ENCODE peak calls at places on chromosomes 7 and 10, in six cellular contexts. T, E, W, J, Z and H are unnamed samples.

GRCh38 chr10:56547163-56547562 is 186.1 kb upstream of the ZWINT start:
- DNase-seq in T (no peak), E (no peak), W (no peak), J (no peak), Z (no peak), H (no peak)

GRCh38 chr10:24254180-24254579 is 45.2 kb downstream of the KIAA1217 start:
- DNase-seq in T (no peak), E (no peak), W (no peak), J (peak; percentile 13), Z (no peak), H (no peak)

GRCh38 chr10:72088879-72089585 is 681 bp upstream of the SPOCK2 start:
- DNase-seq in T (no peak), E (no peak), W (no peak), J (no peak), Z (peak; percentile 37), H (no peak)

GRCh38 chr7:17311952-17312351 is 13.5 kb downstream of the AHR start:
- DNase-seq in T (no peak), E (no peak), W (no peak), J (no peak), Z (no peak), H (no peak)

GRCh38 chr7:106017657-106018056 is 54.6 kb downstream of the CDHR3 start:
- DNase-seq in T (no peak), E (no peak), W (no peak), J (no peak), Z (no peak), H (no peak)

GRCh38 chr7:47739901-47740300 is 158.0 kb upstream of the TNS3 start:
- DNase-seq in T (no peak), E (no peak), W (no peak), J (no peak), Z (no peak), H (no peak)

GRCh38 chr7:137501561-137501960 is 158.0 kb upstream of the PTN start:
- DNase-seq in T (no peak), E (no peak), W (no peak), J (no peak), Z (peak; percentile 48), H (no peak)

GRCh38 chr7:112150823-112151641 is 55.2 kb downstream of the DOCK4 start:
- DNase-seq in T (no peak), E (no peak), W (no peak), J (no peak), Z (no peak), H (no peak)

GRCh38 chr7:157010588-157011332 is at the start of gene MNX1:
- DNase-seq in T (peak; percentile 78), E (peak; percentile 92), W (no peak), J (peak; percentile 72), Z (no peak), H (no peak)

GRCh38 chr7:11485626-11486025 is 346.4 kb downstream of the THSD7A start:
- DNase-seq in T (no peak), E (no peak), W (no peak), J (no peak), Z (no peak), H (no peak)

GRCh38 chr7:11489280-11489679 is 342.7 kb downstream of the THSD7A start:
- DNase-seq in T (no peak), E (no peak), W (no peak), J (no peak), Z (no peak), H (no peak)

GRCh38 chr7:11491811-11492210 is 340.2 kb downstream of the THSD7A start:
- DNase-seq in T (no peak), E (no peak), W (no peak), J (no peak), Z (no peak), H (no peak)

GRCh38 chr7:11486271-11486670 is 345.7 kb downstream of the THSD7A start:
- DNase-seq in T (no peak), E (no peak), W (no peak), J (no peak), Z (peak; percentile 9), H (no peak)
- TF ChIP-seq CTCF in T (no peak), E (peak; percentile 17), W (peak; percentile 12), J (no peak), Z (no peak), H (no peak)

DNA sequence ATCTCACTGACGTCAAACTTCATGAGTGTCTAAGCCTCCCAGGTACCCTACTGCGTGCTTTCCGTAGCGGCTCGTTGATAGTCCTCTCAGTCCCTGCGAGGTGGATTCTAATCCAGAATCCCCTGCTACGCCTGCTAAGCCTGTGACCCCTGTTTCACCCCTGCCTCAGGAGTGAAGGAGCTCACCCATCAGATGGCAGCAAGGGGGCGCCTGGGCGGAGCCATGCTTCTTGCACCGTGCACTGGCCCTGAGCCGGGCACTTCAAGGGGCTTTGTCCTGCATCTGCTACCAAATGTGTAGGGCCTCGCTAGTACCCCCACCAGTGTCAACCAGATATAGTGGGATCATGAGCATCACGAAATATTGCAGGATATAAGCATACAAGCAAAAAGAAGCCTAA is 918 bp upstream of the STRA8 start:
- DNase-seq in T (no peak), E (no peak), W (no peak), J (no peak), Z (no peak), H (no peak)
- TF ChIP-seq CTCF in T (no peak), E (no peak), W (peak; percentile 53), J (no peak), Z (peak; percentile 6), H (peak; percentile 29)

GRCh38 chr7:139828446-139828845 is 618 bp upstream of the TBXAS1 start:
- DNase-seq in T (no peak), E (no peak), W (no peak), J (no peak), Z (no peak), H (no peak)

GRCh38 chr7:139828880-139829653 is at the start of gene TBXAS1:
- DNase-seq in T (no peak), E (peak; percentile 70), W (no peak), J (no peak), Z (no peak), H (no peak)

GRCh38 chr7:139825666-139826290 is 3.3 kb upstream of the TBXAS1 start:
- DNase-seq in T (no peak), E (no peak), W (peak; percentile 60), J (no peak), Z (peak; percentile 31), H (peak; percentile 23)

GRCh38 chr7:139829654-139830130 is 628 bp downstream of the TBXAS1 start:
- DNase-seq in T (no peak), E (no peak), W (no peak), J (no peak), Z (no peak), H (no peak)

GRCh38 chr7:139827042-139827441 is 2.0 kb upstream of the TBXAS1 start:
- DNase-seq in T (no peak), E (no peak), W (no peak), J (no peak), Z (no peak), H (no peak)
- TF ChIP-seq CTCF in T (no peak), E (no peak), W (peak; percentile 28), J (no peak), Z (no peak), H (no peak)

DNA sequence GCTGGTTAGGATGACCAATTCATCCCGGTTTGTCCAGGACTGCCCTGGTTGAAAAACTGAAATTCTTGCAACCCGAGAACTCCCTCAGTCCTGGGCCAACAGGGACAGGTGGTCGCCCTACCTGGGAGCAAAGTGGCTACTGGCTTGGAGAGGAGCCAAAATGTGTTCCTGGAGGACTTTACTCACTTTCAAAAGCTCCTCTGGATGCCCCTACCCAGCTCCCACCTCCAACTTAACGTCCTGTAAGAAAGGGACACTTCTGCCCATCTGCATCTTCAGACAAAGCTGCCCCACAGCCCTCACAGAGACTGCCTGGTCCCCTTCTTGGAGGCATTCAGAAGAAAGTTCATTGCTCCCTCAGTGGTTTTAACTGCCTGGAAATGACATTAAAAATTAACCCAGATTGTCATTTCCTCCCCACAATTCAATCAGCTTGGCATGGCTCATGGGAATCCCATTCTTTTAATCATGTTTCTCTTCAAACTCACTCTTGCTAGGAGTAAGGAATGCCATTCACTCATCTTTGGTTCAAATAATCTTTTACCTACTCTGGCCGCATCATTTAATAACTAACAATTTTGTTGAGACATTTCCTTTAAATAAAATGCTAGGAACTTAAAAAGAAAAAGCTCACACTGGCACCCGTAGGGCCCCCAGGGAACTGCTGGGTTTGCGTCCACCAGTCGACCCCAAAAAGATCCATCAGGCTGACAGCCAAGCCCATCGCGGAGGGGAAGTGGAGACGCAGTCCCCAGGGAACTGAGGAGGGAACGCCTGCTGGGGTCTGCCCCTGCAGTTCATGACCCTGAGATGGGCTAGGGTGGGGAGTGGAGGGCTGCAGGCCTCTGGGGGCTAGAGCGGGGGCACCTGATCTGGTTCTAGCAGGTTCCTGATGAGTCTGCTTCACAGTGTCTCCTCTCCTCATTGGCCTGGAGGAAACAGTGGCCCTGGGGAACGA is 24.2 kb upstream of the HSPA12A start:
- DNase-seq in T (no peak), E (peak; percentile 20), W (no peak), J (no peak), Z (no peak), H (no peak)
- TF ChIP-seq CTCF in T (no peak), E (no peak), W (peak; percentile 5), J (no peak), Z (no peak), H (peak; percentile 23)

DNA sequence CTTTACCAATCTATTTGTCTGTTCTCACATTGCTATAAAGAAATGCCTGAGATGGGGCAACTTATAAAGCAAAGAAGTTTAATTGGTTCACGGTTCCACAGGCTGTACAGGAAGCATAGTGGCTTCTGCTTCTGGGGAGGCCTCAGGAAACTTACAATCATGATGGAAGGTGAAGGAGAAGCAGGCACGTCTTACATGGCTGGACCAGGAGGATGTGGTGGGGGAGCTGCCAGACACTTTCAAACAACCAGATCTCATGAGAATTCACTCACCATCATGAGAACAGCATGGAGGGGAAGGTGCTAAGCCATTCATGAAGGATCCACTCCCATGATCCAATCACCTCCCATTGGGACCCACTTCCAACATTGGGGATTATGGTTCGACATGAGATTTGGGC is 64.8 kb upstream of the SEPHS1 start:
- DNase-seq in T (no peak), E (no peak), W (no peak), J (no peak), Z (no peak), H (no peak)
- TF ChIP-seq CTCF in T (no peak), E (no peak), W (no peak), J (no peak), Z (no peak), H (no peak)

GRCh38 chr10:97065686-97066679 is 119.8 kb downstream of the SLIT1 start:
- DNase-seq in T (no peak), E (peak; percentile 46), W (no peak), J (no peak), Z (no peak), H (no peak)

GRCh38 chr10:97069576-97070362 is 116.0 kb downstream of the SLIT1 start:
- DNase-seq in T (no peak), E (no peak), W (peak; percentile 22), J (no peak), Z (no peak), H (peak; percentile 8)

GRCh38 chr10:97069026-97069425 is 116.7 kb downstream of the SLIT1 start:
- DNase-seq in T (no peak), E (peak; percentile 48), W (no peak), J (no peak), Z (no peak), H (no peak)

GRCh38 chr10:97066877-97067555 is 118.7 kb downstream of the SLIT1 start:
- DNase-seq in T (no peak), E (peak; percentile 55), W (no peak), J (peak; percentile 49), Z (no peak), H (no peak)

GRCh38 chr10:97067716-97068391 is 117.9 kb downstream of the SLIT1 start:
- DNase-seq in T (no peak), E (peak; percentile 59), W (no peak), J (no peak), Z (no peak), H (no peak)
- TF ChIP-seq CTCF in T (no peak), E (no peak), W (peak; percentile 36), J (no peak), Z (no peak), H (peak; percentile 34)